ENCODE peak calls at places on chromosomes 1 and 21, in ten cellular contexts. C, U, G, T, V, X, B, E, J and Q are unnamed samples.

GRCh38 chr21:34598931-34599400 is 15.9 kb downstream of the RCAN1 start:
- DNase-seq in C (no peak), U (no peak), G (no peak), T (peak; percentile 72), V (no peak), X (no peak), B (no peak), E (no peak), J (no peak), Q (no peak)

GRCh38 chr21:44438531-44439210 is 16.6 kb upstream of the LRRC3 start:
- DNase-seq in C (no peak), U (no peak), G (no peak), T (no peak), V (peak; percentile 84), X (peak; percentile 46), B (no peak), E (no peak), J (no peak), Q (no peak)

GRCh38 chr21:42421018-42421793 is 17.5 kb downstream of the UBASH3A start:
- DNase-seq in C (no peak), U (no peak), G (no peak), T (no peak), V (no peak), X (no peak), B (no peak), E (no peak), J (no peak), Q (no peak)

GRCh38 chr1:209391792-209392191 is 191.7 kb upstream of the CAMK1G start:
- DNase-seq in C (no peak), U (no peak), G (no peak), T (no peak), V (no peak), X (no peak), B (no peak), E (no peak), J (no peak), Q (no peak)

GRCh38 chr21:14609274-14609673 is 63.2 kb upstream of the SAMSN1 start:
- DNase-seq in C (no peak), U (no peak), G (no peak), T (no peak), V (no peak), X (no peak), B (no peak), E (no peak), J (no peak), Q (no peak)

GRCh38 chr1:23466423-23466989 is 17.5 kb downstream of the ASAP3 start:
- DNase-seq in C (no peak), U (no peak), G (no peak), T (no peak), V (no peak), X (no peak), B (no peak), E (no peak), J (no peak), Q (no peak)

GRCh38 chr21:37684115-37684493 is 232.2 kb downstream of the KCNJ6 start:
- DNase-seq in C (no peak), U (no peak), G (no peak), T (no peak), V (no peak), X (no peak), B (no peak), E (no peak), J (no peak), Q (no peak)

GRCh38 chr1:20586939-20587638 is 1.8 kb upstream of the CDA start:
- DNase-seq in C (no peak), U (no peak), G (no peak), T (no peak), V (no peak), X (no peak), B (no peak), E (no peak), J (no peak), Q (no peak)

GRCh38 chr1:89990976-89991831 is 3.7 kb upstream of the ZNF326 start:
- DNase-seq in C (no peak), U (no peak), G (no peak), T (no peak), V (no peak), X (no peak), B (peak; percentile 31), E (no peak), J (no peak), Q (no peak)

GRCh38 chr21:46207920-46208571 is 20.5 kb downstream of the LSS start:
- DNase-seq in C (no peak), U (no peak), G (no peak), T (no peak), V (peak; percentile 40), X (peak; percentile 29), B (no peak), E (no peak), J (no peak), Q (no peak)

GRCh38 chr21:46207006-46207919 is 21.3 kb downstream of the LSS start:
- DNase-seq in C (no peak), U (no peak), G (no peak), T (no peak), V (peak; percentile 57), X (peak; percentile 39), B (no peak), E (no peak), J (no peak), Q (no peak)

GRCh38 chr21:46205121-46205520 is 20.9 kb upstream of the SPATC1L start:
- DNase-seq in C (no peak), U (no peak), G (no peak), T (no peak), V (peak; percentile 42), X (no peak), B (no peak), E (no peak), J (no peak), Q (no peak)

GRCh38 chr21:46205766-46206162 is 21.5 kb upstream of the SPATC1L start:
- DNase-seq in C (no peak), U (no peak), G (no peak), T (no peak), V (peak; percentile 52), X (peak; percentile 42), B (no peak), E (no peak), J (no peak), Q (no peak)

GRCh38 chr21:46206163-46207005 is 22.1 kb upstream of the SPATC1L start:
- DNase-seq in C (no peak), U (no peak), G (no peak), T (no peak), V (peak; percentile 55), X (peak; percentile 24), B (no peak), E (no peak), J (no peak), Q (no peak)
- H3K27ac ChIP-seq in C (no peak overlapping the region), U (no peak overlapping the region), G (no peak overlapping the region), T (peak overlapping the region; percentile 58), V (no peak overlapping the region), X (no peak overlapping the region), B (no peak overlapping the region), E (no peak overlapping the region), J (no peak overlapping the region), Q (no peak overlapping the region)

DNA sequence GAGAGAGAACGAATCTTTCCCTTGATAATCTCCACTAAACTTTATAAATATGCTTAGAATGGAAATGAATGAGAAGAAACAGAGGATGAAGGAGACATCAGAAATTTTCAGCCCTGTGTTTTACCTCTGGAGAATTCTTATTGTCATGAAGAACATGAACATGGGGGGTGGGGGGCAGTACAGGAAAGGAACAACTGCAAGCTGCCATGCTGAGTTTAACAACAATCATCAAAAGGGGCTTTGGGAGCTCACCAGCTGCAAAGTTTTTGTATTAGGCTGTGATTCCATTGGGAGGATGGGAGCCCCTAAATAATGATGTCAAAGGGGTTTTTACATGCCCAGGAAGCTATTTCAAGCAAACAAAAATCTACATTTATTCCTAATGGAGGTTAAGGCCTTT is 103.3 kb downstream of the AKT3 start:
- DNase-seq in C (no peak), U (no peak), G (no peak), T (no peak), V (no peak), X (no peak), B (no peak), E (no peak), J (no peak), Q (no peak)
- H3K27ac ChIP-seq in C (no peak overlapping the region), U (no peak overlapping the region), G (no peak overlapping the region), T (no peak overlapping the region), V (no peak overlapping the region), X (no peak overlapping the region), B (no peak overlapping the region), E (no peak overlapping the region), J (no peak overlapping the region), Q (no peak overlapping the region)

GRCh38 chr1:171680339-171680738 is 27.9 kb upstream of the MYOC start:
- DNase-seq in C (no peak), U (no peak), G (no peak), T (no peak), V (no peak), X (no peak), B (no peak), E (no peak), J (no peak), Q (no peak)

GRCh38 chr1:171670739-171671138 is 18.3 kb upstream of the MYOC start:
- DNase-seq in C (no peak), U (no peak), G (no peak), T (no peak), V (no peak), X (no peak), B (no peak), E (no peak), J (no peak), Q (no peak)

GRCh38 chr1:171676823-171677222 is 24.3 kb upstream of the MYOC start:
- DNase-seq in C (no peak), U (no peak), G (no peak), T (no peak), V (no peak), X (no peak), B (no peak), E (no peak), J (no peak), Q (no peak)

GRCh38 chr1:171674443-171675405 is 22.2 kb upstream of the MYOC start:
- DNase-seq in C (no peak), U (no peak), G (no peak), T (no peak), V (no peak), X (no peak), B (no peak), E (no peak), J (no peak), Q (no peak)
- H3K27ac ChIP-seq in C (no peak overlapping the region), U (no peak overlapping the region), G (no peak overlapping the region), T (no peak overlapping the region), V (peak overlapping the region; percentile 71), X (no peak overlapping the region), B (no peak overlapping the region), E (peak overlapping the region; percentile 38), J (no peak overlapping the region), Q (no peak overlapping the region)

DNA sequence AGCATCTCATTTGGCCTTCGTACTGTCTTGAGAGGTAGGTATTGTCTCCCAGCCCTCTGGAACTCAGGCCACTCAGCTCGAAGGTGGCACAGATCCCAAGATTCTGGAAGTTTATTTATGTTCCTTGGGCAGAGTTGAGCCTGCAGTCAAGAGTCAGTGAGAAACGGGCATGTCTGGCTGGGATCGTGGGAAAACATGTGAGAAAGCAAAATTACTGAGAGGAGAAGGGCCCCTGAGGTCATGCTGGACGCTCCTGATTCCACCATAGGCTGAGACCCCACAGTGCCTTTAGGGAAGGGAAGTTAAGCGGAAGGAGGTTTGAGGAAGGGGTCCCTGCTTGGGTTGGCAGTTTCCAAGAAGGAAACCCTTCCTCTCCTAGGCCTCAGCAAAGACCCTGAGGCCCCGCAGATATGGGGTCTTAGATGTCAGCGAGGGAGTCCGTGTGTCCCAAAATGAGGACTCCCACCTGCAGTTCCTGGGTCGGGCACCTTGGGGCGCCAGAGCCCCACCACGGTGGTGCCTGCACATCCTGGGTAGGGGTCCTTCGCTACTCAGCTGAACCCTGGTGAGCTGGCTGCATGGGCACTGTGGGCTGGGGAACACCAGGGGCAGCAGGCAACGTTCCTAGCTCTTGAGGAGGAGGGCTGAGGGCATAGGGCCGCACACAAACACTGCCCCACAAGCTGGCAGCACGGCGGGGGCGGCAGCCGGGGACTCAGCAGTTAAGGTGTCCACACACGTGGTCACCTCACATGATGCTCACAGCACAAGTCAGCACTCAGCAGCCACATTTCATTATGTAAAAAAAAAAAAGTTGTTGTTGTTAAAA is 12.3 kb upstream of the SEMA4A start:
- DNase-seq in C (peak; percentile 65), U (no peak), G (no peak), T (no peak), V (no peak), X (no peak), B (peak; percentile 55), E (peak; percentile 47), J (peak; percentile 54), Q (peak; percentile 50)
- H3K27ac ChIP-seq in C (peak overlapping the region; percentile 3), U (no peak overlapping the region), G (peak overlapping the region; percentile 43), T (peak overlapping the region; percentile 100), V (peak overlapping the region; percentile 60), X (no peak overlapping the region), B (no peak overlapping the region), E (peak overlapping the region; percentile 37), J (no peak overlapping the region), Q (peak overlapping the region; percentile 1)